ENCODE peak calls at places on chromosome 3, in five cellular contexts. P, W, T, M and V are unnamed samples.

GRCh38 chr3:65995030-65995429 is 43.7 kb downstream of the MAGI1 start:
- DNase-seq in P (peak), W (no peak), T (peak), M (no peak), V (no peak)

GRCh38 chr3:196287066-196287404 is 491 bp downstream of the PCYT1A start:
- DNase-seq in P (peak), W (peak), T (peak), M (no peak), V (no peak)

GRCh38 chr3:197168606-197169005 is 129.8 kb downstream of the DLG1 start:
- DNase-seq in P (no peak), W (no peak), T (no peak), M (no peak), V (no peak)

GRCh38 chr3:167780214-167780613 is 44.7 kb downstream of the SERPINI1 start:
- DNase-seq in P (no peak), W (no peak), T (no peak), M (no peak), V (no peak)

GRCh38 chr3:882526-882925 is 210.3 kb upstream of the CNTN6 start:
- DNase-seq in P (no peak), W (no peak), T (no peak), M (no peak), V (no peak)

GRCh38 chr3:198079771-198080520 is 119.9 kb downstream of the LMLN start:
- DNase-seq in P (peak), W (peak), T (no peak), M (peak), V (peak)

GRCh38 chr3:8532251-8532831 is 30.7 kb downstream of the LMCD1 start:
- DNase-seq in P (peak), W (no peak), T (peak), M (no peak), V (no peak)

GRCh38 chr3:146969356-146969755 is 364.2 kb upstream of the PLSCR5 start:
- DNase-seq in P (no peak), W (no peak), T (peak), M (no peak), V (no peak)

GRCh38 chr3:129286081-129286480 is 7.4 kb downstream of the HMCES start:
- DNase-seq in P (no peak), W (no peak), T (peak), M (no peak), V (no peak)

GRCh38 chr3:54458357-54458756 is 336.0 kb downstream of the CACNA2D3 start:
- DNase-seq in P (no peak), W (no peak), T (no peak), M (no peak), V (no peak)

GRCh38 chr3:178439504-178439903 is 96.7 kb upstream of the KCNMB2 start:
- DNase-seq in P (peak), W (no peak), T (peak), M (no peak), V (peak)